ENCODE peak calls at places on chromosome 10, in eight cellular contexts. G is AG04450; S is thyroid gland; P is AG10803; H is cardiac fibroblast; B is fibroblast of villous mesenchyme; E is CD8-positive, alpha-beta memory T cell; F is effector memory CD4-positive, alpha-beta T cell. V is an unnamed sample.

GRCh38 chr10:19719320-19719719 is 96.9 kb upstream of the PLXDC2 start:
- DNase-seq in S (no peak), F (no peak), E (no peak), G (peak), B (peak), H (peak), P (peak), V (no peak)

GRCh38 chr10:123642697-123643096 is 23.5 kb upstream of the GPR26 start:
- DNase-seq in F (no peak), B (no peak), P (no peak), H (no peak), G (no peak), E (no peak), S (no peak), V (no peak)

GRCh38 chr10:87915989-87916388 is 52.6 kb downstream of the PTEN start:
- DNase-seq in P (no peak), S (no peak), G (no peak), H (peak), B (peak), E (no peak), F (no peak), V (no peak)

GRCh38 chr10:88865281-88865876 is 13.7 kb upstream of the ANKRD22 start:
- DNase-seq in E (no peak), B (no peak), F (no peak), G (no peak), P (no peak), H (peak), S (no peak), V (no peak)

GRCh38 chr10:12212454-12212853 is 16.5 kb downstream of the CDC123 start:
- DNase-seq in B (no peak), G (no peak), H (no peak), P (no peak), F (no peak), S (no peak), E (no peak), V (no peak)

GRCh38 chr10:47381427-47382379 is 2.4 kb downstream of the ZNF488 start:
- DNase-seq in P (no peak), F (no peak), H (no peak), E (no peak), S (no peak), B (no peak), G (no peak), V (no peak)

GRCh38 chr10:33509231-33509871 is 174.9 kb upstream of the NRP1 start:
- DNase-seq in G (no peak), S (peak), E (no peak), F (no peak), B (peak), P (peak), H (peak), V (peak)

GRCh38 chr10:70324341-70324861 is 40.6 kb upstream of the NPFFR1 start:
- DNase-seq in F (no peak), E (no peak), H (no peak), P (no peak), B (no peak), S (no peak), G (no peak), V (no peak)

GRCh38 chr10:100183482-100183881 is 2.3 kb downstream of the ERLIN1 start:
- DNase-seq in G (no peak), P (peak), B (peak), H (peak), F (no peak), S (no peak), E (no peak), V (no peak)

GRCh38 chr10:83346216-83346910 is 792.9 kb upstream of the GHITM start:
- DNase-seq in B (peak), S (no peak), H (peak), G (no peak), P (no peak), F (no peak), E (no peak), V (no peak)

GRCh38 chr10:21524526-21525366 is 736 bp downstream of the SKIDA1 start:
- DNase-seq in B (peak), S (peak), E (no peak), P (peak), F (no peak), G (no peak), H (peak), V (peak)

GRCh38 chr10:100374137-100374655 is 27.2 kb downstream of the SCD start:
- DNase-seq in P (no peak), F (no peak), S (no peak), H (no peak), B (no peak), G (no peak), E (no peak), V (no peak)

GRCh38 chr10:131928248-131929095 is 27.7 kb downstream of the PPP2R2D start:
- DNase-seq in H (no peak), P (no peak), B (peak), F (no peak), G (no peak), S (no peak), E (no peak), V (no peak)

GRCh38 chr10:28127881-28128280 is 129.0 kb upstream of the ODAD2 start:
- DNase-seq in E (no peak), F (no peak), S (no peak), P (no peak), B (no peak), H (no peak), G (no peak), V (no peak)

GRCh38 chr10:44343836-44344235 is 41.1 kb downstream of the CXCL12 start:
- DNase-seq in F (no peak), H (no peak), E (no peak), G (no peak), P (no peak), S (no peak), B (no peak), V (peak)

GRCh38 chr10:110502072-110502845 is 4.6 kb downstream of the DUSP5 start:
- DNase-seq in F (no peak), S (no peak), P (no peak), H (no peak), E (no peak), G (no peak), B (no peak), V (no peak)
- H3K4me3 ChIP-seq in F (peak), S (no peak), P (no peak), H (no peak), E (peak), G (peak), B (no peak), V (no peak)

DNA sequence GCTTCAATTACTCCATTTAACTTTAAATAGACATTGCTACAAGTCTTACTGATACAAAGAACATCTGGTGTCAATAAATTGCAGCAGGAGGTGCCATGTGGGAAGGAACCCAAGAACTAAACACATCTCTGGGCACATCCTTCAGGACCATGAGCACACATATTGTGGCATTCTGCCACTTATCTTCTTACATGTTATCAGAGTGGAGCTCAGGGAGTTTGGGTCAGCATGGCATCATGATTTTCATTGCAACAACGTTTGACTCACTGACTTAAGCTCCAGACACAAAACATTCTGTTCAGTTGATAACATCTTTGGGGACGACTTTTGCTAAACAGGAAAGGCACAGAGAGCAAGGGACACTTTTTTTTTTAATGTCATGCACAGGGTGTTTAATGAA is 227.0 kb downstream of the DKK1 start:
- DNase-seq in P (peak), B (peak), H (peak), G (no peak), S (no peak), E (no peak), F (no peak), V (no peak)
- H3K4me3 ChIP-seq in P (no peak), B (no peak), H (no peak), G (no peak), S (no peak), E (no peak), F (no peak), V (no peak)

GRCh38 chr10:45420453-45421192 is 46.6 kb downstream of the ALOX5 start:
- DNase-seq in S (peak), B (peak), E (peak), G (peak), F (peak), P (peak), H (peak), V (peak)
- H3K4me3 ChIP-seq in S (no peak), B (no peak), E (peak), G (no peak), F (peak), P (no peak), H (no peak), V (no peak)

GRCh38 chr10:77801474-77802238 is 124.9 kb downstream of the DLG5 start:
- DNase-seq in H (peak), S (no peak), P (peak), G (no peak), B (peak), E (peak), F (peak), V (no peak)

GRCh38 chr10:77800320-77800719 is 126.2 kb downstream of the DLG5 start:
- DNase-seq in F (no peak), H (no peak), P (no peak), B (no peak), G (no peak), S (no peak), E (no peak), V (no peak)

GRCh38 chr10:77799352-77799751 is 127.2 kb downstream of the DLG5 start:
- DNase-seq in H (no peak), E (no peak), G (no peak), B (no peak), P (peak), F (no peak), S (no peak), V (no peak)

GRCh38 chr10:77798940-77799339 is 127.6 kb downstream of the DLG5 start:
- DNase-seq in H (no peak), S (no peak), B (no peak), F (no peak), E (no peak), G (no peak), P (no peak), V (no peak)

DNA sequence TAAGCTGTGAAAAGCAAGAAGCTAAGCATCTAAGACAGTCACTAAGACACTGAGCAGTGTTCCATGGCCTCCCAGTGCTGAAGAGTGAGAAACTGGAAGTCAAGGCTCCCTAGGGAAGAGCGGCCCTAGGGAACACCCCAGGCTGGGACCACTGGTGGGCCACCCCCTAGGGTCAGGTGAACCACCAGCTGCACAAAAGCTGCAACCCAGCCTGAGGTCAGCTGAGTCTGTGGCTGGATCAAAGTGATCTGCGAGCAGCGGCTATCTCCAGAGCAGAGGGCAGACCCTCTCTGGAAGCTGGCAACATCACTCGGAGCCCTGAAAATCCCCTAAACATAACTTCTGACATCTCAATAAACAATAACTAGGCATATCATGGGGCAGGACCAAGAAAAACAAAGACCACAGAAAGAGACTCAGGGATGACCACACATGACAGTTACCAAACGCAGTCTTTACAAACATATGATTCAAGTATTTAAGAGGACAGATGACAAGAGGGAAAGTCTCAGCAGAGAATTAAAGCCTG is 125.8 kb downstream of the DLG5 start:
- DNase-seq in F (no peak), H (no peak), E (no peak), P (no peak), S (no peak), G (no peak), B (no peak), V (no peak)
- H3K4me3 ChIP-seq in F (no peak), H (no peak), E (no peak), P (no peak), S (no peak), G (no peak), B (no peak), V (no peak)

V was measured in body of pancreas.